ENCODE peak calls at places on chromosomes 13 and 19, in ten cellular contexts. A is IMR-90, O is breast epithelium, I is heart left ventricle, K is HCT116, M is prostate gland, W is Peyer's patch, S is testis, T is transverse colon, H is uterus. L is an unnamed sample.

GRCh38 chr19:35267818-35268545 is 780 bp upstream of the USF2 start:
- DNase-seq in A (peak; percentile 67), O (peak; percentile 57), I (peak; percentile 86), K (peak; percentile 24), M (peak; percentile 59), W (peak; percentile 87), S (peak; percentile 69), T (peak; percentile 81), H (peak; percentile 79), L (peak; percentile 93)

GRCh38 chr19:51692065-51692915 is 840 bp upstream of the SPACA6 start:
- DNase-seq in A (no peak), O (no peak), I (no peak), K (no peak), M (no peak), W (no peak), S (peak; percentile 10), T (no peak), H (no peak), L (peak; percentile 84)

GRCh38 chr19:56874530-56874929 is 34.0 kb upstream of the PEG3 start:
- DNase-seq in A (no peak), O (no peak), I (no peak), K (no peak), M (no peak), W (no peak), S (no peak), T (no peak), H (no peak), L (no peak)

GRCh38 chr13:71017607-71018006 is 849.4 kb downstream of the DACH1 start:
- DNase-seq in A (no peak), O (no peak), I (no peak), K (no peak), M (no peak), W (no peak), S (no peak), T (no peak), H (no peak), L (no peak)

GRCh38 chr13:59422646-59423045 is 741.1 kb downstream of the DIAPH3 start:
- DNase-seq in A (peak; percentile 12), O (no peak), I (no peak), K (no peak), M (no peak), W (no peak), S (no peak), T (no peak), H (no peak), L (no peak)

GRCh38 chr19:39232708-39233107 is 12.1 kb downstream of the IFNL3 start:
- DNase-seq in A (no peak), O (no peak), I (no peak), K (no peak), M (no peak), W (no peak), S (no peak), T (no peak), H (no peak), L (no peak)

GRCh38 chr19:36674201-36674600 is 7.6 kb upstream of the ZNF461 start:
- DNase-seq in A (no peak), O (no peak), I (no peak), K (no peak), M (no peak), W (no peak), S (no peak), T (no peak), H (no peak), L (no peak)

GRCh38 chr13:114058051-114058867 is 74.2 kb downstream of the RASA3 start:
- DNase-seq in A (no peak), O (no peak), I (no peak), K (no peak), M (no peak), W (no peak), S (no peak), T (no peak), H (no peak), L (no peak)

DNA sequence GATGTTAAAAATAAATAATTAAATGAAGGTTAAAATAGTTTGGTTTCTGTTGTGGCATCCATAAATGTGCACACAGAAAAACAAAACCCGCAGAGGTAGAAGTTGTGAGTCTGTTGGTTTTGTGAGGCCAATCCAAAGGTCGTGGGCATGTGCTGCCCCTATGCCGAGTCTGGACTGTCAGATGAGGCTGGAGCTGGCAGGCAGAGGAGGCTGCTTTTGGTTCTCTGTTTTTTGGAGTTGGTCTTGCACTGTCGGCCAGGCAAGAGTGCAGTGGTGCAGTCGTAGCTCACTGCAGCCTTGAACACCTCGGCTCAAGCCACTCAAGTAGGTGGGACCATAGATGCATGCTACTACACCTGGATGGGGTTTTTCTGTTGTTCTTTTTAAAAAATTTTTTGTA is 43.7 kb downstream of the TSSK6 start:
- DNase-seq in A (no peak), O (no peak), I (no peak), K (no peak), M (no peak), W (no peak), S (no peak), T (no peak), H (no peak), L (no peak)
- TF ChIP-seq POLR2A in A (no peak), O (no peak), I (no peak), K (no peak), M (no peak), W (no peak), S (no peak), T (no peak), H (no peak), L (no peak)

DNA sequence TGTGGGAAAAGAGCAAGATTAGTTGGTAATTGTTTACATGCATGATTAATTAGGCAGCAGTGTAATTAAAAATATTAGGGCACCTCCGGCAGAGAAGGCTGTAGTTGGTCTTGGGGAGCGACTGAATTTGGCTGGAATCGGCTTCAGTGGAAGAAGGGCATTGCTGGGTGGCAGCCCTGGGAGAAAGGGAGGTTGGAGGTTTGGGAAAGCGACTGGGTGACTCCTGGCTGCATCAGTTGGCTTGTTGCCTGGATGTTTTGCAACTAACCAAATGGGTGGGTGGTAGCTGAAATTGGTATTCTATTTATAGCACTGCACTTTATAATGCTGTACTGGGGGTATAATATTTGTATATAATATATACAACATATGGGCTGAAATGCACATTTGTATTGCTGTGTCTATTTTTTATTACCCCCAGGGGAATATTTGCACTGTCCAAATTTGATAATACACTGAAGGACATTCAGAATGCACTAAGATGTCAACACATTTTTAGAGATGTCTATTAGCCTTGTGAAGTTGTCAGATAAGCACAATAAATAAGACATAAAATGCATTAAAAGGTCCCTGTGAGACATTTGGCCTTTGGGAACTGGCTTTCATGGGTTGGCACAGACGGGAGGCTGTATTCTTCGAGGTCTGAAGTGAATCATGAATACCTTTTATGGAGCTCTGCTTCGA is 1.7 kb downstream of the B3GLCT start:
- DNase-seq in A (peak; percentile 59), O (no peak), I (peak; percentile 66), K (no peak), M (peak; percentile 9), W (no peak), S (peak; percentile 29), T (no peak), H (peak; percentile 39), L (no peak)
- H3K4me3 ChIP-seq in A (peak overlapping the region; percentile 93), O (peak overlapping the region; percentile 65), I (peak overlapping the region; percentile 76), K (peak overlapping the region; percentile 66), M (peak overlapping the region; percentile 77), W (peak overlapping the region; percentile 85), S (peak overlapping the region; percentile 73), T (peak overlapping the region; percentile 94), H (peak overlapping the region; percentile 53), L (no peak overlapping the region)

GRCh38 chr19:49889038-49889686 is 7.5 kb downstream of the IL4I1 start:
- DNase-seq in A (no peak), O (no peak), I (peak; percentile 24), K (no peak), M (no peak), W (no peak), S (no peak), T (no peak), H (no peak), L (no peak)

GRCh38 chr19:49888478-49888901 is 8.2 kb downstream of the IL4I1 start:
- DNase-seq in A (no peak), O (no peak), I (no peak), K (no peak), M (no peak), W (no peak), S (no peak), T (no peak), H (no peak), L (no peak)

GRCh38 chr19:49887653-49888477 is 8.8 kb downstream of the IL4I1 start:
- DNase-seq in A (no peak), O (no peak), I (no peak), K (no peak), M (no peak), W (no peak), S (no peak), T (no peak), H (no peak), L (no peak)

GRCh38 chr19:49884760-49885159 is 7.3 kb downstream of the TBC1D17 start:
- DNase-seq in A (no peak), O (no peak), I (no peak), K (no peak), M (no peak), W (no peak), S (no peak), T (no peak), H (no peak), L (no peak)

DNA sequence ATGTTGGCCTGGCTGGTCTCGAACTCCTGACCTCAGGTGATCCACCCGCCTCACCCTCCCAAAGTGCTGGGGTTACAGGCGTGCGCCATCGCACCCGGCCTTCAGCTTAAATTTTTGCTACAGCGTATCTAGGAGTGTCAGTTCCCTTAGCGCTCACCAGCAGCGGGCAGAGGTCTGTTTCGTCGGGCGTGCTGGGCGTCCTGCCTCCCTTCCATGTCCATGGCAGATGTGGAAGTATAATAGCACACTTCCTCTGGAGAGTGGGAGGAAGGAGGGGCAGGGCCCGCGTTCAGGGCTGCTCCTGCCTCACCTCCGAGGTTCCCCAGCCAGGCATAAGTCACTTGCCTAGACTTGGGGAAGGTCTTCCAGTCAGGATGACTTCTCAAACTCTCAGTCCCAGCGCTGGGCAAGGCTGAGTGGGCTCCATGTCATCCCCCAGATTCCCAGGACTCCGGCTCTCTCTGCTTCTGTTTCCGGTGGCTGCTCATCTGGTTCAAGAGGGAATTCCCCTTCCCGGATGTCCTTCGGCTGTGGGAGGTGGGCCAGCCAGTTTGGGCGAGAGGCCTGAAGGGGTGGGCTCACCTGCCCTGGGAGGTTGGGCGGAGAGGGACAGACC is 9.5 kb downstream of the IL4I1 start:
- DNase-seq in A (no peak), O (no peak), I (no peak), K (no peak), M (no peak), W (no peak), S (no peak), T (no peak), H (peak; percentile 7), L (no peak)
- TF ChIP-seq POLR2A in A (no peak), O (no peak), I (no peak), K (no peak), M (no peak), W (no peak), S (no peak), T (no peak), H (no peak), L (no peak)

DNA sequence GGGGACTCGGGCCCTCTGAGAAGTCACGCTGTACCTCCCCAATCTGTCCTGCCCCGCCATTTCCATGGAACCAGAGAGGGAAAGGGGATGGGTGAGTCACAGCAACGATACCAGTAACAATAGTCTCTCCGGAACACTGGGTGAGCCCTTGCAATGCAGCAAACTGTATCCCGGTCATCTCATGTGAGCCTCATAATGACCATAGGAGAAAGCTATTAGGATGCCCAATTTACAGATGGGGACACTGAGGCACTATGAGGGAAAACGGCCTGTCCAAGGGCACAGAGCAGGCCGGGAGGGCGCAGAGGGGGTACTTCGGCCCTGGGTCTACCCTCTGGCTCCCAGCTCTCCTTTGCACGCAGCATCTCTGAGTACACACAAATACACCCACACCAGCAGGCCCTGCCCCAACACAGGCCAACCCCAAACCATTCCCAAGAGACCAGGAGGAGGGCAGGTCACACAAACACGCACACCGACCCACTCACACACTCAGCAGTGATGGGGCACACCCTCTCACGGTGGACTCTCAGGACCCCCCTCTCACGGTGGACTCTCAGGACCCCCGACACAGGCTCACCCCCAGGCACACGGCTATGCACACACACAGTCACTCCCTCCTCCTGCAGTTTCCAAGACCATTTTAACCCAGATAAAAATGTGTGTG is 18.2 kb downstream of the LRRC4B start:
- DNase-seq in A (no peak), O (no peak), I (no peak), K (no peak), M (no peak), W (no peak), S (no peak), T (no peak), H (no peak), L (no peak)
- H3K4me3 ChIP-seq in A (no peak overlapping the region), O (no peak overlapping the region), I (no peak overlapping the region), K (no peak overlapping the region), M (no peak overlapping the region), W (no peak overlapping the region), S (no peak overlapping the region), T (no peak overlapping the region), H (no peak overlapping the region), L (no peak overlapping the region)

L was measured in lower leg skin.